ENCODE peak calls at places on chromosomes 13 and 19, in six cellular contexts. One of them, this sample, is unnamed.

GRCh38 chr13:91346848-91347211 is 657 bp upstream of the MIR17HG start:
- DNase-seq in HFF-Myc: no peak
- DNase-seq in ovary: no peak
- DNase-seq in BJ: no peak
- DNase-seq in DND-41: peak; percentile 75
- DNase-seq in SK-N-SH: peak; percentile 21
- DNase-seq in this sample: peak; percentile 19

GRCh38 chr13:28750187-28751045 is 31.6 kb upstream of the SLC46A3 start:
- DNase-seq in HFF-Myc: no peak
- DNase-seq in ovary: no peak
- DNase-seq in BJ: no peak
- DNase-seq in DND-41: no peak
- DNase-seq in SK-N-SH: no peak
- DNase-seq in this sample: no peak

GRCh38 chr13:52706074-52706473 is 33.5 kb downstream of the CNMD start:
- DNase-seq in HFF-Myc: no peak
- DNase-seq in ovary: no peak
- DNase-seq in BJ: no peak
- DNase-seq in DND-41: no peak
- DNase-seq in SK-N-SH: no peak
- DNase-seq in this sample: no peak

GRCh38 chr19:19746286-19747213 is 13.6 kb upstream of the ZNF14 start:
- DNase-seq in HFF-Myc: no peak
- DNase-seq in ovary: no peak
- DNase-seq in BJ: no peak
- DNase-seq in DND-41: no peak
- DNase-seq in SK-N-SH: peak; percentile 15
- DNase-seq in this sample: no peak

GRCh38 chr13:53105881-53106280 is 77.3 kb downstream of the OLFM4 start:
- DNase-seq in HFF-Myc: no peak
- DNase-seq in ovary: no peak
- DNase-seq in BJ: no peak
- DNase-seq in DND-41: no peak
- DNase-seq in SK-N-SH: no peak
- DNase-seq in this sample: no peak

GRCh38 chr19:13024958-13025653 is 29.8 kb downstream of the NFIX start:
- DNase-seq in HFF-Myc: no peak
- DNase-seq in ovary: peak; percentile 59
- DNase-seq in BJ: no peak
- DNase-seq in DND-41: no peak
- DNase-seq in SK-N-SH: no peak
- DNase-seq in this sample: no peak

GRCh38 chr13:45108716-45109706 is 11.3 kb upstream of the GTF2F2 start:
- DNase-seq in HFF-Myc: no peak
- DNase-seq in ovary: no peak
- DNase-seq in BJ: no peak
- DNase-seq in DND-41: no peak
- DNase-seq in SK-N-SH: no peak
- DNase-seq in this sample: no peak

GRCh38 chr13:54210397-54211050 is 1181.9 kb downstream of the OLFM4 start:
- DNase-seq in HFF-Myc: no peak
- DNase-seq in ovary: no peak
- DNase-seq in BJ: no peak
- DNase-seq in DND-41: no peak
- DNase-seq in SK-N-SH: no peak
- DNase-seq in this sample: no peak

GRCh38 chr13:112725346-112726017 is 35.6 kb downstream of the ATP11A start:
- DNase-seq in HFF-Myc: no peak
- DNase-seq in ovary: peak; percentile 25
- DNase-seq in BJ: no peak
- DNase-seq in DND-41: peak; percentile 60
- DNase-seq in SK-N-SH: no peak
- DNase-seq in this sample: no peak

GRCh38 chr19:19106061-19106551 is 32.2 kb downstream of the TMEM161A start:
- DNase-seq in HFF-Myc: no peak
- DNase-seq in ovary: peak; percentile 70
- DNase-seq in BJ: no peak
- DNase-seq in DND-41: no peak
- DNase-seq in SK-N-SH: no peak
- DNase-seq in this sample: no peak

GRCh38 chr13:21069561-21070004 is 8.2 kb upstream of the LATS2 start:
- DNase-seq in HFF-Myc: peak; percentile 69
- DNase-seq in ovary: no peak
- DNase-seq in BJ: peak; percentile 98
- DNase-seq in DND-41: no peak
- DNase-seq in SK-N-SH: no peak
- DNase-seq in this sample: no peak

GRCh38 chr13:74204606-74205312 is 70.6 kb upstream of the KLF12 start:
- DNase-seq in HFF-Myc: no peak
- DNase-seq in ovary: no peak
- DNase-seq in BJ: no peak
- DNase-seq in DND-41: no peak
- DNase-seq in SK-N-SH: no peak
- DNase-seq in this sample: no peak
- TF ChIP-seq CTCF in HFF-Myc: no peak
- TF ChIP-seq CTCF in ovary: no peak
- TF ChIP-seq CTCF in BJ: no peak
- TF ChIP-seq CTCF in DND-41: no peak
- TF ChIP-seq CTCF in SK-N-SH: no peak
- TF ChIP-seq CTCF in this sample: no peak

DNA sequence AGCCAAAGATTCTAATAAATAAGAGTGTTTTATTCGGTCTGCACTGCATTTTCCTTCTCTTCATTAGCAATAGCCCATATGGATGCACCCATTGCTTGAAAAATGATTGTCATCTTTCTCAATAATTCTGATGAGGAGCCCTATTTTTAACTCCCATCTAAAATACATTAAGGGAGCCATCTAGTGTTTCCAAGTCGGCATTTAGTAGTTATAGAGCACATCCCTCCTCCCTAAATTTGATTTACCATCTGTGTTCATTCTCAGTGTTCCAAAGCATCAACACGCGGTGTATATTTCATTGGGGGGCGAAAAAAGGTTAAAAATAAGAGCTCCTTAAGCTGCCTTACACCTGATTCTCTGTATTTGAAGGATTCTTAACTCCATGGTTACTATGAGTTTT is 119.2 kb upstream of the IPO5 start:
- DNase-seq in HFF-Myc: no peak
- DNase-seq in ovary: no peak
- DNase-seq in BJ: no peak
- DNase-seq in DND-41: no peak
- DNase-seq in SK-N-SH: no peak
- DNase-seq in this sample: no peak
- TF ChIP-seq CTCF in HFF-Myc: no peak
- TF ChIP-seq CTCF in ovary: no peak
- TF ChIP-seq CTCF in BJ: no peak
- TF ChIP-seq CTCF in DND-41: no peak
- TF ChIP-seq CTCF in SK-N-SH: peak; percentile 10
- TF ChIP-seq CTCF in this sample: no peak

GRCh38 chr19:57825501-57825900 is 4.6 kb upstream of the ZNF587B start:
- DNase-seq in HFF-Myc: no peak
- DNase-seq in ovary: no peak
- DNase-seq in BJ: no peak
- DNase-seq in DND-41: no peak
- DNase-seq in SK-N-SH: no peak
- DNase-seq in this sample: no peak

GRCh38 chr19:57829316-57829715 is 783 bp upstream of the ZNF587B start:
- DNase-seq in HFF-Myc: no peak
- DNase-seq in ovary: no peak
- DNase-seq in BJ: no peak
- DNase-seq in DND-41: no peak
- DNase-seq in SK-N-SH: no peak
- DNase-seq in this sample: no peak

GRCh38 chr19:57830071-57830602 is at the start of gene ZNF587B:
- DNase-seq in HFF-Myc: peak; percentile 65
- DNase-seq in ovary: peak; percentile 77
- DNase-seq in BJ: no peak
- DNase-seq in DND-41: peak; percentile 61
- DNase-seq in SK-N-SH: peak; percentile 50
- DNase-seq in this sample: no peak
- TF ChIP-seq CTCF in HFF-Myc: peak; percentile 34
- TF ChIP-seq CTCF in ovary: peak; percentile 22
- TF ChIP-seq CTCF in BJ: peak; percentile 40
- TF ChIP-seq CTCF in DND-41: peak; percentile 67
- TF ChIP-seq CTCF in SK-N-SH: peak; percentile 42
- TF ChIP-seq CTCF in this sample: peak; percentile 18

DNA sequence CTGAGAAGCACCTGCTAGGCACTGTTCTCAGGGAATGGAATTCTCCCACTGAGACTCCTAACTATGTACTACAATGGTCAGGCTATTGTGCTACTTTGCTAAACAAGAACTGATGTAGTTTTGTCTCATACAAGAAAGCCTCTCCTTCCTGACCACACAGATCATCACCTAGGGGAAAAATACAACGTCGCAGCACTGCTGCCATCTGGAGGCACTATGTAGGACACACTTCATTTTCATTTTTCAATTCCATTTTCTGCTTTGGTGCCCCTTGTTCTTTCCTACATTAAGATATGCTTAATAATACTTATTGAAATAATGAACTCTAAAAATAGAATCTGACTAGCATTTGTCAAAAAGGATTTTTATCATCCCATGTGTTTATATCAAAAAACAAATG is 21.1 kb downstream of the PROSER1 start:
- DNase-seq in HFF-Myc: no peak
- DNase-seq in ovary: no peak
- DNase-seq in BJ: no peak
- DNase-seq in DND-41: peak; percentile 16
- DNase-seq in SK-N-SH: peak; percentile 51
- DNase-seq in this sample: no peak
- TF ChIP-seq CTCF in HFF-Myc: peak; percentile 43
- TF ChIP-seq CTCF in ovary: no peak
- TF ChIP-seq CTCF in BJ: peak; percentile 56
- TF ChIP-seq CTCF in DND-41: peak; percentile 64
- TF ChIP-seq CTCF in SK-N-SH: peak; percentile 61
- TF ChIP-seq CTCF in this sample: no peak

GRCh38 chr13:81487151-81487550 is 1146.2 kb upstream of the SPRY2 start:
- DNase-seq in HFF-Myc: no peak
- DNase-seq in ovary: no peak
- DNase-seq in BJ: no peak
- DNase-seq in DND-41: no peak
- DNase-seq in SK-N-SH: peak; percentile 1
- DNase-seq in this sample: no peak
- TF ChIP-seq CTCF in HFF-Myc: peak; percentile 3
- TF ChIP-seq CTCF in ovary: no peak
- TF ChIP-seq CTCF in BJ: no peak
- TF ChIP-seq CTCF in DND-41: peak; percentile 43
- TF ChIP-seq CTCF in SK-N-SH: peak; percentile 65
- TF ChIP-seq CTCF in this sample: no peak